ENCODE peak calls at places on chromosomes 4 and X, in nine cellular contexts. One of them, this sample, is unnamed. For H3K27me3, the result is how much of the 10 kb centered on the place peaks cover.

GRCh38 chr4:79823148-79823763 is 249.8 kb downstream of the ANTXR2 start:
- DNase-seq in colonic mucosa: no peak
- DNase-seq in naive thymus-derived CD4-positive, alpha-beta T cell: no peak
- DNase-seq in H9: no peak
- DNase-seq in astrocyte: peak
- DNase-seq in GM06990: no peak
- DNase-seq in right lobe of liver: no peak
- DNase-seq in CD8-positive, alpha-beta T cell: no peak
- DNase-seq in cardiac muscle cell: no peak
- DNase-seq in this sample: no peak

GRCh38 chr4:6794189-6794588 is 11.7 kb downstream of the KIAA0232 start:
- DNase-seq in GM06990: no peak
- DNase-seq in naive thymus-derived CD4-positive, alpha-beta T cell: no peak
- DNase-seq in colonic mucosa: no peak
- DNase-seq in cardiac muscle cell: no peak
- DNase-seq in CD8-positive, alpha-beta T cell: no peak
- DNase-seq in astrocyte: no peak
- DNase-seq in H9: no peak
- DNase-seq in right lobe of liver: no peak
- DNase-seq in this sample: no peak

GRCh38 chrX:132412208-132412607 is 76.6 kb downstream of the MBNL3 start:
- DNase-seq in astrocyte: no peak
- DNase-seq in GM06990: no peak
- DNase-seq in cardiac muscle cell: no peak
- DNase-seq in CD8-positive, alpha-beta T cell: no peak
- DNase-seq in right lobe of liver: no peak
- DNase-seq in colonic mucosa: no peak
- DNase-seq in H9: peak
- DNase-seq in naive thymus-derived CD4-positive, alpha-beta T cell: no peak
- DNase-seq in this sample: no peak

GRCh38 chr4:70836081-70836480 is 3.6 kb downstream of the GRSF1 start:
- DNase-seq in astrocyte: no peak
- DNase-seq in GM06990: no peak
- DNase-seq in colonic mucosa: no peak
- DNase-seq in CD8-positive, alpha-beta T cell: no peak
- DNase-seq in cardiac muscle cell: no peak
- DNase-seq in naive thymus-derived CD4-positive, alpha-beta T cell: no peak
- DNase-seq in right lobe of liver: no peak
- DNase-seq in H9: no peak
- DNase-seq in this sample: no peak

GRCh38 chr4:143558823-143559756 is 45.6 kb downstream of the SMARCA5 start:
- DNase-seq in colonic mucosa: peak
- DNase-seq in right lobe of liver: peak
- DNase-seq in astrocyte: peak
- DNase-seq in CD8-positive, alpha-beta T cell: peak
- DNase-seq in H9: peak
- DNase-seq in naive thymus-derived CD4-positive, alpha-beta T cell: peak
- DNase-seq in cardiac muscle cell: peak
- DNase-seq in GM06990: peak
- DNase-seq in this sample: peak

GRCh38 chrX:8191022-8191421 is 20.0 kb upstream of the VCX2 start:
- DNase-seq in H9: no peak
- DNase-seq in right lobe of liver: no peak
- DNase-seq in astrocyte: no peak
- DNase-seq in colonic mucosa: peak
- DNase-seq in GM06990: no peak
- DNase-seq in naive thymus-derived CD4-positive, alpha-beta T cell: no peak
- DNase-seq in CD8-positive, alpha-beta T cell: no peak
- DNase-seq in cardiac muscle cell: no peak
- DNase-seq in this sample: no peak

GRCh38 chr4:118033148-118034060 is 882 bp upstream of the NDST3 start:
- DNase-seq in colonic mucosa: peak
- DNase-seq in H9: peak
- DNase-seq in right lobe of liver: peak
- DNase-seq in GM06990: no peak
- DNase-seq in CD8-positive, alpha-beta T cell: no peak
- DNase-seq in cardiac muscle cell: peak
- DNase-seq in astrocyte: peak
- DNase-seq in naive thymus-derived CD4-positive, alpha-beta T cell: no peak
- DNase-seq in this sample: peak

GRCh38 chrX:133745361-133745760 is 240.0 kb downstream of the GPC3 start:
- DNase-seq in right lobe of liver: no peak
- DNase-seq in H9: no peak
- DNase-seq in CD8-positive, alpha-beta T cell: peak
- DNase-seq in astrocyte: no peak
- DNase-seq in cardiac muscle cell: no peak
- DNase-seq in colonic mucosa: no peak
- DNase-seq in naive thymus-derived CD4-positive, alpha-beta T cell: peak
- DNase-seq in GM06990: no peak
- DNase-seq in this sample: no peak

GRCh38 chrX:17564689-17565409 is 172.4 kb upstream of the SCML1 start:
- DNase-seq in GM06990: no peak
- DNase-seq in H9: no peak
- DNase-seq in astrocyte: peak
- DNase-seq in right lobe of liver: no peak
- DNase-seq in naive thymus-derived CD4-positive, alpha-beta T cell: no peak
- DNase-seq in cardiac muscle cell: no peak
- DNase-seq in colonic mucosa: no peak
- DNase-seq in CD8-positive, alpha-beta T cell: no peak
- DNase-seq in this sample: no peak

GRCh38 chr4:47791978-47792377 is 45.9 kb downstream of the CORIN start:
- DNase-seq in CD8-positive, alpha-beta T cell: no peak
- DNase-seq in H9: no peak
- DNase-seq in colonic mucosa: no peak
- DNase-seq in astrocyte: no peak
- DNase-seq in naive thymus-derived CD4-positive, alpha-beta T cell: no peak
- DNase-seq in cardiac muscle cell: no peak
- DNase-seq in right lobe of liver: no peak
- DNase-seq in GM06990: no peak
- DNase-seq in this sample: no peak

GRCh38 chrX:34764842-34765241 is 107.8 kb upstream of the TMEM47 start:
- DNase-seq in CD8-positive, alpha-beta T cell: no peak
- DNase-seq in cardiac muscle cell: no peak
- DNase-seq in H9: peak
- DNase-seq in naive thymus-derived CD4-positive, alpha-beta T cell: no peak
- DNase-seq in astrocyte: no peak
- DNase-seq in GM06990: no peak
- DNase-seq in colonic mucosa: no peak
- DNase-seq in right lobe of liver: no peak
- DNase-seq in this sample: peak
- H3K27me3 ChIP-seq in CD8-positive, alpha-beta T cell: under half
- H3K27me3 ChIP-seq in cardiac muscle cell: under half
- H3K27me3 ChIP-seq in H9: under half
- H3K27me3 ChIP-seq in naive thymus-derived CD4-positive, alpha-beta T cell: under half
- H3K27me3 ChIP-seq in astrocyte: under half
- H3K27me3 ChIP-seq in GM06990: under half
- H3K27me3 ChIP-seq in colonic mucosa: under half
- H3K27me3 ChIP-seq in right lobe of liver: under half
- H3K27me3 ChIP-seq in this sample: under half

GRCh38 chr4:3128058-3128457 is 53.6 kb downstream of the HTT start:
- DNase-seq in astrocyte: no peak
- DNase-seq in right lobe of liver: no peak
- DNase-seq in cardiac muscle cell: no peak
- DNase-seq in CD8-positive, alpha-beta T cell: no peak
- DNase-seq in GM06990: no peak
- DNase-seq in colonic mucosa: no peak
- DNase-seq in naive thymus-derived CD4-positive, alpha-beta T cell: no peak
- DNase-seq in H9: no peak
- DNase-seq in this sample: no peak

GRCh38 chr4:3128976-3129375 is 54.5 kb downstream of the HTT start:
- DNase-seq in naive thymus-derived CD4-positive, alpha-beta T cell: no peak
- DNase-seq in H9: no peak
- DNase-seq in colonic mucosa: no peak
- DNase-seq in astrocyte: peak
- DNase-seq in CD8-positive, alpha-beta T cell: no peak
- DNase-seq in GM06990: no peak
- DNase-seq in right lobe of liver: no peak
- DNase-seq in cardiac muscle cell: no peak
- DNase-seq in this sample: no peak

GRCh38 chr4:3124070-3124767 is 49.7 kb downstream of the HTT start:
- DNase-seq in astrocyte: no peak
- DNase-seq in cardiac muscle cell: no peak
- DNase-seq in colonic mucosa: no peak
- DNase-seq in CD8-positive, alpha-beta T cell: no peak
- DNase-seq in naive thymus-derived CD4-positive, alpha-beta T cell: no peak
- DNase-seq in H9: no peak
- DNase-seq in GM06990: no peak
- DNase-seq in right lobe of liver: no peak
- DNase-seq in this sample: no peak

GRCh38 chr4:3130826-3131225 is 56.3 kb downstream of the HTT start:
- DNase-seq in colonic mucosa: no peak
- DNase-seq in cardiac muscle cell: no peak
- DNase-seq in right lobe of liver: no peak
- DNase-seq in GM06990: no peak
- DNase-seq in H9: no peak
- DNase-seq in astrocyte: no peak
- DNase-seq in CD8-positive, alpha-beta T cell: no peak
- DNase-seq in naive thymus-derived CD4-positive, alpha-beta T cell: no peak
- DNase-seq in this sample: no peak

DNA sequence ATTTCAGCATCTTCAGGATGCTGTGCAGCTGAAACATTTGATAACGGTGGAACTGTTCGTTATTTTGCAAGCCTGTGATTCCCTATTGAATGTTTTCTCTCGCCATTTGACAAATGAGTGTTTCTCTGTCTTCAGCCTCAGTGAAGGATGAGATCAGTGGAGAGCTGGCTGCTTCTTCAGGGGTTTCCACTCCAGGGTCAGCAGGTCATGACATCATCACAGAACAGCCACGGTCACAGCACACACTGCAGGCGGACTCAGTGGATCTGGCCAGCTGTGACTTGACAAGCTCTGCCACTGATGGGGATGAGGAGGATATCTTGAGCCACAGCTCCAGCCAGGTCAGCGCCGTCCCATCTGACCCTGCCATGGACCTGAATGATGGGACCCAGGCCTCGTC is 52.6 kb downstream of the HTT start:
- DNase-seq in colonic mucosa: no peak
- DNase-seq in naive thymus-derived CD4-positive, alpha-beta T cell: no peak
- DNase-seq in cardiac muscle cell: no peak
- DNase-seq in CD8-positive, alpha-beta T cell: no peak
- DNase-seq in GM06990: no peak
- DNase-seq in right lobe of liver: no peak
- DNase-seq in astrocyte: no peak
- DNase-seq in H9: no peak
- DNase-seq in this sample: no peak
- H3K27me3 ChIP-seq in colonic mucosa: under half
- H3K27me3 ChIP-seq in naive thymus-derived CD4-positive, alpha-beta T cell: under half
- H3K27me3 ChIP-seq in cardiac muscle cell: under half
- H3K27me3 ChIP-seq in CD8-positive, alpha-beta T cell: under half
- H3K27me3 ChIP-seq in GM06990: under half
- H3K27me3 ChIP-seq in right lobe of liver: under half
- H3K27me3 ChIP-seq in astrocyte: under half
- H3K27me3 ChIP-seq in H9: under half
- H3K27me3 ChIP-seq in this sample: under half

DNA sequence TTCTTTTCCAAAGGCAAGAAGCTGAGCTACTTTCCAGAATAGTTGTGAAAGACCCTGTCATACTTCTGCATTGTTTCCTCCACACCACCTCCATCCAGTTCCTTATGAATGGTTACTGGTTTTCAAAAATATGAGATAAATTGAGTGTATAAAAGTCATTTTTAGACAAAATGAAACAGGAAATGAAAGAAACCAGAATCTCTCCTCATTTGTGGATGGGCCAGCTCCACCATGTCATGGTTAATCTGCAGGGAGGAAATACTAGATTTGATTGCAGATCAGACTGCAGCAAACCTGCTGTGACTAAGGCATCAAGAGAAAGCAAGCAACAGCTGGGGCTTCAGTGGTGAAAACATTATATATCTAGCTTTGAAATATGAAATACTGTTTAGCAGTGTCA is 23.8 kb downstream of the F9 start:
- DNase-seq in naive thymus-derived CD4-positive, alpha-beta T cell: no peak
- DNase-seq in GM06990: peak
- DNase-seq in cardiac muscle cell: no peak
- DNase-seq in colonic mucosa: no peak
- DNase-seq in astrocyte: no peak
- DNase-seq in right lobe of liver: no peak
- DNase-seq in CD8-positive, alpha-beta T cell: no peak
- DNase-seq in H9: no peak
- DNase-seq in this sample: no peak
- H3K27me3 ChIP-seq in naive thymus-derived CD4-positive, alpha-beta T cell: under half
- H3K27me3 ChIP-seq in GM06990: under half
- H3K27me3 ChIP-seq in cardiac muscle cell: under half
- H3K27me3 ChIP-seq in colonic mucosa: under half
- H3K27me3 ChIP-seq in astrocyte: under half
- H3K27me3 ChIP-seq in right lobe of liver: under half
- H3K27me3 ChIP-seq in CD8-positive, alpha-beta T cell: under half
- H3K27me3 ChIP-seq in H9: under half
- H3K27me3 ChIP-seq in this sample: under half

GRCh38 chr4:113471141-113471860 is 290.2 kb downstream of the CAMK2D start:
- DNase-seq in naive thymus-derived CD4-positive, alpha-beta T cell: no peak
- DNase-seq in right lobe of liver: no peak
- DNase-seq in CD8-positive, alpha-beta T cell: no peak
- DNase-seq in astrocyte: peak
- DNase-seq in cardiac muscle cell: no peak
- DNase-seq in H9: no peak
- DNase-seq in colonic mucosa: no peak
- DNase-seq in GM06990: no peak
- DNase-seq in this sample: no peak

GRCh38 chr4:113468165-113469022 is 293.1 kb downstream of the CAMK2D start:
- DNase-seq in naive thymus-derived CD4-positive, alpha-beta T cell: no peak
- DNase-seq in colonic mucosa: peak
- DNase-seq in right lobe of liver: peak
- DNase-seq in CD8-positive, alpha-beta T cell: no peak
- DNase-seq in H9: peak
- DNase-seq in astrocyte: peak
- DNase-seq in GM06990: no peak
- DNase-seq in cardiac muscle cell: peak
- DNase-seq in this sample: peak

GRCh38 chr4:113469023-113469390 is 292.5 kb downstream of the CAMK2D start:
- DNase-seq in colonic mucosa: no peak
- DNase-seq in GM06990: no peak
- DNase-seq in H9: no peak
- DNase-seq in cardiac muscle cell: no peak
- DNase-seq in right lobe of liver: no peak
- DNase-seq in astrocyte: no peak
- DNase-seq in naive thymus-derived CD4-positive, alpha-beta T cell: no peak
- DNase-seq in CD8-positive, alpha-beta T cell: no peak
- DNase-seq in this sample: no peak

GRCh38 chr4:113469926-113470325 is 291.6 kb downstream of the CAMK2D start:
- DNase-seq in astrocyte: no peak
- DNase-seq in H9: no peak
- DNase-seq in cardiac muscle cell: no peak
- DNase-seq in right lobe of liver: no peak
- DNase-seq in naive thymus-derived CD4-positive, alpha-beta T cell: no peak
- DNase-seq in GM06990: no peak
- DNase-seq in colonic mucosa: no peak
- DNase-seq in CD8-positive, alpha-beta T cell: no peak
- DNase-seq in this sample: no peak

GRCh38 chr4:113467581-113467980 is 294.0 kb downstream of the CAMK2D start:
- DNase-seq in astrocyte: peak
- DNase-seq in colonic mucosa: no peak
- DNase-seq in naive thymus-derived CD4-positive, alpha-beta T cell: no peak
- DNase-seq in H9: no peak
- DNase-seq in right lobe of liver: no peak
- DNase-seq in CD8-positive, alpha-beta T cell: no peak
- DNase-seq in GM06990: no peak
- DNase-seq in cardiac muscle cell: no peak
- DNase-seq in this sample: no peak
- H3K27me3 ChIP-seq in astrocyte: under half
- H3K27me3 ChIP-seq in colonic mucosa: under half
- H3K27me3 ChIP-seq in naive thymus-derived CD4-positive, alpha-beta T cell: under half
- H3K27me3 ChIP-seq in H9: under half
- H3K27me3 ChIP-seq in right lobe of liver: under half
- H3K27me3 ChIP-seq in CD8-positive, alpha-beta T cell: under half
- H3K27me3 ChIP-seq in GM06990: under half
- H3K27me3 ChIP-seq in cardiac muscle cell: under half
- H3K27me3 ChIP-seq in this sample: under half

This sample was measured in H7.